ENCODE peak calls at places on chromosomes 1 and 21, in four cellular contexts. One of them, this sample, is unnamed.
A peak's percentile ranks its signal among the peaks of the same experiment; 100 is the strongest.

GRCh38 chr1:74246266-74246665 is 11.1 kb downstream of the TNNI3K start:
- DNase-seq in mammary epithelial cell: no peak
- DNase-seq in ascending aorta: no peak
- DNase-seq in fibroblast of mammary gland: no peak
- DNase-seq in this sample: no peak

GRCh38 chr1:86154581-86155060 is 2.0 kb downstream of the COL24A1 start:
- DNase-seq in mammary epithelial cell: peak; percentile 25
- DNase-seq in ascending aorta: no peak
- DNase-seq in fibroblast of mammary gland: peak; percentile 28
- DNase-seq in this sample: peak; percentile 93

GRCh38 chr1:221457706-221458429 is 284.0 kb downstream of the DUSP10 start:
- DNase-seq in mammary epithelial cell: no peak
- DNase-seq in ascending aorta: no peak
- DNase-seq in fibroblast of mammary gland: peak; percentile 48
- DNase-seq in this sample: no peak

GRCh38 chr1:11833900-11834299 is 13.7 kb downstream of the NPPA start:
- DNase-seq in mammary epithelial cell: no peak
- DNase-seq in ascending aorta: no peak
- DNase-seq in fibroblast of mammary gland: no peak
- DNase-seq in this sample: no peak

GRCh38 chr1:109299087-109299983 is 7.5 kb downstream of the MYBPHL start:
- DNase-seq in mammary epithelial cell: peak; percentile 52
- DNase-seq in ascending aorta: no peak
- DNase-seq in fibroblast of mammary gland: peak; percentile 67
- DNase-seq in this sample: no peak

GRCh38 chr1:6958407-6958806 is 173.2 kb downstream of the CAMTA1 start:
- DNase-seq in mammary epithelial cell: no peak
- DNase-seq in ascending aorta: no peak
- DNase-seq in fibroblast of mammary gland: no peak
- DNase-seq in this sample: no peak

GRCh38 chr1:54360165-54361005 is 45.8 kb downstream of the SSBP3 start:
- DNase-seq in mammary epithelial cell: no peak
- DNase-seq in ascending aorta: no peak
- DNase-seq in fibroblast of mammary gland: no peak
- DNase-seq in this sample: no peak

GRCh38 chr1:230189276-230190183 is 122.5 kb downstream of the GALNT2 start:
- DNase-seq in mammary epithelial cell: no peak
- DNase-seq in ascending aorta: no peak
- DNase-seq in fibroblast of mammary gland: no peak
- DNase-seq in this sample: no peak

GRCh38 chr1:189939967-189940366 is 537.7 kb downstream of the BRINP3 start:
- DNase-seq in mammary epithelial cell: peak; percentile 0
- DNase-seq in ascending aorta: no peak
- DNase-seq in fibroblast of mammary gland: no peak
- DNase-seq in this sample: no peak

GRCh38 chr1:85275701-85276289 is 637 bp downstream of the BCL10 start:
- DNase-seq in mammary epithelial cell: no peak
- DNase-seq in ascending aorta: no peak
- DNase-seq in fibroblast of mammary gland: no peak
- DNase-seq in this sample: no peak

GRCh38 chr1:166145496-166145895 is 21.3 kb downstream of the FAM78B start:
- DNase-seq in mammary epithelial cell: peak; percentile 8
- DNase-seq in ascending aorta: no peak
- DNase-seq in fibroblast of mammary gland: peak; percentile 41
- DNase-seq in this sample: no peak

GRCh38 chr1:224380003-224380402 is 23.3 kb downstream of the CNIH4 start:
- DNase-seq in mammary epithelial cell: no peak
- DNase-seq in ascending aorta: no peak
- DNase-seq in fibroblast of mammary gland: no peak
- DNase-seq in this sample: no peak

GRCh38 chr21:29490016-29490415 is 191.3 kb downstream of the BACH1 start:
- DNase-seq in mammary epithelial cell: no peak
- DNase-seq in ascending aorta: no peak
- DNase-seq in fibroblast of mammary gland: no peak
- DNase-seq in this sample: no peak

GRCh38 chr1:224211262-224211962 is 28.4 kb downstream of the DEGS1 start:
- DNase-seq in mammary epithelial cell: peak; percentile 68
- DNase-seq in ascending aorta: no peak
- DNase-seq in fibroblast of mammary gland: peak; percentile 87
- DNase-seq in this sample: no peak

GRCh38 chr1:78171736-78172590 is 126.2 kb downstream of the GIPC2 start:
- DNase-seq in mammary epithelial cell: peak; percentile 67
- DNase-seq in ascending aorta: no peak
- DNase-seq in fibroblast of mammary gland: peak; percentile 71
- DNase-seq in this sample: no peak

GRCh38 chr1:238606896-238607295 is 716.2 kb upstream of the ZP4 start:
- DNase-seq in mammary epithelial cell: peak; percentile 92
- DNase-seq in ascending aorta: no peak
- DNase-seq in fibroblast of mammary gland: peak; percentile 56
- DNase-seq in this sample: no peak

GRCh38 chr1:66916320-66916719 is 8.3 kb downstream of the DNAI4 start:
- DNase-seq in mammary epithelial cell: no peak
- DNase-seq in ascending aorta: no peak
- DNase-seq in fibroblast of mammary gland: peak; percentile 33
- DNase-seq in this sample: no peak

GRCh38 chr21:35179990-35180557 is 131.0 kb upstream of the RUNX1 start:
- DNase-seq in mammary epithelial cell: peak; percentile 87
- DNase-seq in ascending aorta: no peak
- DNase-seq in fibroblast of mammary gland: peak; percentile 85
- DNase-seq in this sample: no peak

GRCh38 chr1:226001852-226002666 is 2.9 kb upstream of the SDE2 start:
- DNase-seq in mammary epithelial cell: no peak
- DNase-seq in ascending aorta: peak; percentile 60
- DNase-seq in fibroblast of mammary gland: peak; percentile 8
- DNase-seq in this sample: no peak

GRCh38 chr1:11067716-11068495 is 8.1 kb upstream of the SRM start:
- DNase-seq in mammary epithelial cell: no peak
- DNase-seq in ascending aorta: no peak
- DNase-seq in fibroblast of mammary gland: no peak
- DNase-seq in this sample: peak; percentile 70

GRCh38 chr1:54158071-54158470 is 5.3 kb upstream of the CDCP2 start:
- DNase-seq in mammary epithelial cell: peak; percentile 66
- DNase-seq in ascending aorta: no peak
- DNase-seq in fibroblast of mammary gland: no peak
- DNase-seq in this sample: peak; percentile 49

GRCh38 chr1:83967336-83967735 is 31.6 kb downstream of the TTLL7 start:
- DNase-seq in mammary epithelial cell: no peak
- DNase-seq in ascending aorta: no peak
- DNase-seq in fibroblast of mammary gland: peak; percentile 18
- DNase-seq in this sample: no peak

GRCh38 chr21:16554522-16554921 is 824.7 kb downstream of the USP25 start:
- DNase-seq in mammary epithelial cell: no peak
- DNase-seq in ascending aorta: no peak
- DNase-seq in fibroblast of mammary gland: no peak
- DNase-seq in this sample: no peak

GRCh38 chr1:230868736-230869385 is 540 bp upstream of the C1orf198 start:
- DNase-seq in mammary epithelial cell: peak; percentile 33
- DNase-seq in ascending aorta: no peak
- DNase-seq in fibroblast of mammary gland: no peak
- DNase-seq in this sample: no peak

GRCh38 chr1:109514846-109515245 is 5.3 kb upstream of the AMIGO1 start:
- DNase-seq in mammary epithelial cell: no peak
- DNase-seq in ascending aorta: no peak
- DNase-seq in fibroblast of mammary gland: no peak
- DNase-seq in this sample: no peak

GRCh38 chr1:8780405-8780804 is 37.0 kb downstream of the RERE start:
- DNase-seq in mammary epithelial cell: no peak
- DNase-seq in ascending aorta: no peak
- DNase-seq in fibroblast of mammary gland: no peak
- DNase-seq in this sample: no peak

GRCh38 chr1:8777867-8778266 is 39.6 kb downstream of the RERE start:
- DNase-seq in mammary epithelial cell: no peak
- DNase-seq in ascending aorta: no peak
- DNase-seq in fibroblast of mammary gland: peak; percentile 1
- DNase-seq in this sample: no peak

DNA sequence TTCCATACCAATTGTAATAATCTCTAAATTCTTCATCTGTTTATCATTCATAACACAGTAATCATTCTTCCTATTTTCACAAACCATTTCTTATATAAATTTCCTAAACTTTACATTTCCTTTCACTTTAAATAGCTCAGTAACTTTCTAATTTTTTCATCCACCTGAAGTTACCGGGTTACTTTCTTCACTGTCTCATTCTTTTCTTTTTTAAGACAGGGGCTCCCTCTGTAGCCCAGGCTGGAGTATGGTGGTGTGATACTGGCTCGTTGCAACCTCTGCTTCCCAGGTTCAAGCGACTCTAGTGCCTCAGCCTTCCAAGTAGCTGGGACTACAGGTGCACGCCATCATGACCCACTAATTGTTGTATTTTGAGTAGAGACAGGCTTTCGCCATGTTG is 41.3 kb downstream of the RERE start:
- DNase-seq in mammary epithelial cell: no peak
- DNase-seq in ascending aorta: no peak
- DNase-seq in fibroblast of mammary gland: no peak
- DNase-seq in this sample: no peak
- TF ChIP-seq CTCF in mammary epithelial cell: no peak
- TF ChIP-seq CTCF in ascending aorta: no peak
- TF ChIP-seq CTCF in fibroblast of mammary gland: no peak
- TF ChIP-seq CTCF in this sample: no peak

DNA sequence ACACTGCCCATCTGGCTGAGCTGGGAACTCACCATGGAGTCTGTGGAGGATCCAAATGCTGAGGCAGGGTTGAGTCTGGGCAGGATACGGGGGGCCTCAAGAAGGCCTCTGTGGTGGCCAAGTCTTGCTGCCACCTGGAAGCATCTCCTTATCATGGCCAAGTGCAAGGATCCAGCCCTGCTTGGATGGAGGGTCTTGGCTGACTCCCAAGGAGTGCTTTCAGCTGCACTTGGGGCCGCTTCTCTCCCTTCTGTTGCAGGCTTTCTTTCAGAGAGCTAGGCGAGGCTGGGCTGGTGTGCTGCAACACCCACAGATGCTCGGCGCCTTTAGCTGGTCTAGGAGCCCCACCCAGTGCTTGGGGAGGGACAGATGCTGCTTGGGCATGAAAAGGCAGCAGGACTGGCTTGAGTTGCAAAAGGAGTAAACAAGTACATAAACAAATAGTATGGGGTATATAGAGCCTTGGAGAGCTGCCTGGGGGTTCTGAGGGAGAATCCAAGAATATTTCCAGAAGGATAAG is at the start of gene THEM5:
- DNase-seq in mammary epithelial cell: no peak
- DNase-seq in ascending aorta: no peak
- DNase-seq in fibroblast of mammary gland: no peak
- DNase-seq in this sample: no peak
- TF ChIP-seq CTCF in mammary epithelial cell: no peak
- TF ChIP-seq CTCF in ascending aorta: no peak
- TF ChIP-seq CTCF in fibroblast of mammary gland: no peak
- TF ChIP-seq CTCF in this sample: no peak

GRCh38 chr1:49229555-49229954 is 452.9 kb upstream of the BEND5 start:
- DNase-seq in mammary epithelial cell: peak; percentile 29
- DNase-seq in ascending aorta: no peak
- DNase-seq in fibroblast of mammary gland: no peak
- DNase-seq in this sample: no peak
- TF ChIP-seq CTCF in mammary epithelial cell: peak; percentile 14
- TF ChIP-seq CTCF in ascending aorta: no peak
- TF ChIP-seq CTCF in fibroblast of mammary gland: no peak
- TF ChIP-seq CTCF in this sample: no peak

GRCh38 chr1:240602189-240602588 is 9.8 kb downstream of the GREM2 start:
- DNase-seq in mammary epithelial cell: no peak
- DNase-seq in ascending aorta: no peak
- DNase-seq in fibroblast of mammary gland: peak; percentile 36
- DNase-seq in this sample: no peak
- TF ChIP-seq CTCF in mammary epithelial cell: no peak
- TF ChIP-seq CTCF in ascending aorta: no peak
- TF ChIP-seq CTCF in fibroblast of mammary gland: peak; percentile 15
- TF ChIP-seq CTCF in this sample: peak; percentile 80

DNA sequence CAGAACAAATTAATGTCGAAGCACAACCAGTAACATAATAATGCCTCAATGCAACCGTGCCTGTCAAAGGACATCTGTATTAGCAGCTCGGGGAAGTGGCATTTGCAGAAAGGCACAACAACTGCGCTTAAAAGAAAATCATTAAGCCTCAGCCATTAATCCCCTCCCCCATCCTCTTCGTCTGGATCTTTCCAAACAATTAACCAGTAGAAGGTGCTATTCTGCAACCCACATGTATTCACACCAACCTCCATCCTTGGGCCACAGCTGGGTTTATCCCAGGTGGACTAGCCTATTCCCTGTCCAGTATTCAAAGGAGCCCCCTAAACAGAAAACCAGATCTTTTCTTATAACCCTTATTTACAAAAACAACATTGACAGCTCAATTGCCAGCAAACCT is 2.6 kb downstream of the RERE start:
- DNase-seq in mammary epithelial cell: peak; percentile 29
- DNase-seq in ascending aorta: no peak
- DNase-seq in fibroblast of mammary gland: no peak
- DNase-seq in this sample: no peak
- TF ChIP-seq CTCF in mammary epithelial cell: peak; percentile 54
- TF ChIP-seq CTCF in ascending aorta: no peak
- TF ChIP-seq CTCF in fibroblast of mammary gland: no peak
- TF ChIP-seq CTCF in this sample: peak; percentile 20

DNA sequence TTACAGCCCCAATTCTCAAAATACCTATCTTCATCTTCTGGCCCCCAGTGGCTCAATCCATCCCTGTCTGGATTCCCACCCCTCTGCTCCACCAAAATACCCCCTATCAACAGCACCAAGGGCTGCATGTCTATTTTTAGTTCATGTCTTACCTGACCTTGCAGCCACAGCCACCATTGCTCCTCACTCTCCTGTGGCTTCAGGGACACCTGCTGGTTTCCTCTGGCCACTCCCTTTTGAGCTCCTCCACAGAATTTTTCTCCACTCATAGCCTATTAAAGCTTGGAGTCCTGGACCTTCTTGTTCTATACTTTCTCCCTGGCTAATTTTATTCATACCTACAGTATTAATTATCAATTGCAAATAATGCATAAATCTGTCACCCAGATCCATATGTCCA is 125.3 kb upstream of the NGF start:
- DNase-seq in mammary epithelial cell: peak; percentile 25
- DNase-seq in ascending aorta: no peak
- DNase-seq in fibroblast of mammary gland: no peak
- DNase-seq in this sample: no peak
- TF ChIP-seq CTCF in mammary epithelial cell: peak; percentile 70
- TF ChIP-seq CTCF in ascending aorta: no peak
- TF ChIP-seq CTCF in fibroblast of mammary gland: no peak
- TF ChIP-seq CTCF in this sample: peak; percentile 53